ENCODE peak calls at places on chromosomes 7 and 10, in six cellular contexts. K is AG04449, V is cardiac fibroblast, F is IMR-90, Y is heart left ventricle, B is AG10803. L is an unnamed sample.

GRCh38 chr7:92926697-92927044 is 90.3 kb upstream of the CDK6 start:
- DNase-seq in F (no peak), B (no peak), V (no peak), Y (no peak), K (no peak), L (no peak)

GRCh38 chr10:100612601-100613595 is 77.2 kb downstream of the HIF1AN start:
- DNase-seq in B (no peak), Y (no peak), V (no peak), F (no peak), K (no peak), L (no peak)

GRCh38 chr7:90298145-90299038 is 22.7 kb downstream of the FAM237B start:
- DNase-seq in V (peak), F (peak), Y (no peak), B (peak), K (no peak), L (no peak)

GRCh38 chr7:12389089-12389700 is 14.5 kb downstream of the VWDE start:
- DNase-seq in Y (no peak), V (peak), K (peak), B (peak), F (peak), L (no peak)

GRCh38 chr7:100015232-100016208 is at the start of gene ZKSCAN1:
- DNase-seq in B (peak), Y (peak), V (peak), K (peak), F (peak), L (peak)

GRCh38 chr7:41886906-41887311 is 184.0 kb upstream of the INHBA start:
- DNase-seq in B (peak), Y (no peak), V (peak), F (peak), K (peak), L (no peak)

GRCh38 chr10:119250641-119251314 is 43.4 kb downstream of the GRK5 start:
- DNase-seq in Y (no peak), K (peak), F (peak), B (peak), V (peak), L (no peak)

GRCh38 chr7:73738220-73738611 is 386 bp downstream of the ABHD11 start:
- DNase-seq in V (peak), F (peak), B (peak), K (no peak), Y (peak), L (no peak)

GRCh38 chr10:113866551-113867394 is 12.3 kb downstream of the NHLRC2 start:
- DNase-seq in F (no peak), B (no peak), K (no peak), Y (no peak), V (no peak), L (no peak)

GRCh38 chr10:10677479-10677878 is 340.2 kb upstream of the CELF2 start:
- DNase-seq in B (peak), K (no peak), Y (peak), F (peak), V (peak), L (peak)

GRCh38 chr10:42491801-42492200 is 146.6 kb downstream of the ZNF33B start:
- DNase-seq in Y (no peak), F (no peak), B (no peak), K (no peak), V (no peak), L (no peak)

GRCh38 chr7:87463982-87464381 is 11.5 kb downstream of the ABCB4 start:
- DNase-seq in Y (no peak), B (no peak), V (no peak), F (no peak), K (no peak), L (no peak)

GRCh38 chr10:62268027-62268398 is 631 bp downstream of the RTKN2 start:
- DNase-seq in K (no peak), B (no peak), Y (no peak), F (no peak), V (no peak), L (no peak)

GRCh38 chr7:148624735-148625134 is 34.2 kb downstream of the C7orf33 start:
- DNase-seq in F (no peak), V (peak), Y (no peak), K (no peak), B (no peak), L (no peak)

GRCh38 chr10:1255166-1255565 is 199.0 kb downstream of the WDR37 start:
- DNase-seq in B (no peak), V (peak), K (no peak), Y (no peak), F (no peak), L (no peak)

GRCh38 chr10:1255600-1255999 is 199.4 kb downstream of the WDR37 start:
- DNase-seq in V (no peak), F (no peak), B (no peak), Y (no peak), K (no peak), L (no peak)

GRCh38 chr10:1249142-1249541 is 193.0 kb downstream of the WDR37 start:
- DNase-seq in Y (no peak), V (no peak), K (no peak), F (no peak), B (no peak), L (no peak)

GRCh38 chr10:1253476-1254353 is 197.5 kb downstream of the WDR37 start:
- DNase-seq in B (no peak), Y (no peak), K (no peak), V (no peak), F (no peak), L (no peak)

GRCh38 chr10:1251769-1252168 is 195.6 kb downstream of the WDR37 start:
- DNase-seq in F (no peak), K (no peak), V (no peak), B (no peak), Y (no peak), L (no peak)
- H3K4me3 ChIP-seq in F (no peak), K (no peak), V (no peak), B (no peak), Y (no peak), L (no peak)

GRCh38 chr7:36085096-36085495 is 68.0 kb upstream of the EEPD1 start:
- DNase-seq in Y (no peak), B (no peak), F (no peak), K (no peak), V (no peak), L (no peak)

GRCh38 chr7:36082910-36083309 is 70.1 kb upstream of the EEPD1 start:
- DNase-seq in Y (no peak), F (no peak), B (no peak), V (no peak), K (no peak), L (no peak)

GRCh38 chr7:36086571-36086970 is 66.5 kb upstream of the EEPD1 start:
- DNase-seq in K (no peak), B (no peak), Y (no peak), V (no peak), F (no peak), L (no peak)

GRCh38 chr7:36083626-36084380 is 69.3 kb upstream of the EEPD1 start:
- DNase-seq in Y (no peak), K (no peak), F (no peak), B (no peak), V (no peak), L (no peak)

GRCh38 chr7:36084485-36085091 is 68.5 kb upstream of the EEPD1 start:
- DNase-seq in Y (no peak), B (peak), F (peak), K (no peak), V (peak), L (peak)
- TF ChIP-seq CTCF in Y (no peak), B (peak), F (peak), K (peak), V (peak), L (peak)

GRCh38 chr7:97735075-97735474 is 3.2 kb downstream of the TAC1 start:
- DNase-seq in F (no peak), Y (no peak), V (no peak), K (no peak), B (no peak), L (no peak)

GRCh38 chr7:97733276-97734206 is 1.7 kb downstream of the TAC1 start:
- DNase-seq in F (no peak), K (no peak), B (no peak), Y (peak), V (no peak), L (no peak)

GRCh38 chr7:97734255-97734654 is 2.4 kb downstream of the TAC1 start:
- DNase-seq in F (no peak), B (no peak), K (no peak), V (no peak), Y (no peak), L (no peak)

GRCh38 chr7:97732567-97733275 is 835 bp downstream of the TAC1 start:
- DNase-seq in F (no peak), V (no peak), K (no peak), B (no peak), Y (no peak), L (no peak)

DNA sequence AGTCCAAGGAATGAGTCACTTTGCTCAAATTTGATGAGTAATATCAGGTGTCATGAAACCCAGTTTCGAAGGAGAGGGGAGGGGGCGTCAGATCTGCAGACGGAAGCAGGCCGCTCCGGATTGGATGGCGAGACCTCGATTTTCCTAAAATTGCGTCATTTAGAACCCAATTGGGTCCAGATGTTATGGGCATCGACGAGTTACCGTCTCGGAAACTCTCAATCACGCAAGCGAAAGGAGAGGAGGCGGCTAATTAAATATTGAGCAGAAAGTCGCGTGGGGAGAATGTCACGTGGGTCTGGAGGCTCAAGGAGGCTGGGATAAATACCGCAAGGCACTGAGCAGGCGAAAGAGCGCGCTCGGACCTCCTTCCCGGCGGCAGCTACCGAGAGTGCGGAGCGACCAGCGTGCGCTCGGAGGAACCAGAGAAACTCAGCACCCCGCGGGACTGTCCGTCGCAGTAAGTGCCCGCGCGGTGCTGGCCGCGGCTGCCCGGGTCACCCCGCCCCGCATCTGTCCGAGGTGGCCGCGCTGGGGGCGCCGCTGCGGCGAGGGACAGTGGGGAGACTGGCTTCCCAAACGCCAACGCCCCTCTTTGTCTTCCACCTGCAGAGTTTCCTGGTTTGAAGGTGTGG is at the start of gene TAC1:
- DNase-seq in K (no peak), Y (no peak), F (no peak), B (peak), V (peak), L (no peak)
- H3K4me3 ChIP-seq in K (no peak), Y (peak), F (no peak), B (peak), V (peak), L (peak)

DNA sequence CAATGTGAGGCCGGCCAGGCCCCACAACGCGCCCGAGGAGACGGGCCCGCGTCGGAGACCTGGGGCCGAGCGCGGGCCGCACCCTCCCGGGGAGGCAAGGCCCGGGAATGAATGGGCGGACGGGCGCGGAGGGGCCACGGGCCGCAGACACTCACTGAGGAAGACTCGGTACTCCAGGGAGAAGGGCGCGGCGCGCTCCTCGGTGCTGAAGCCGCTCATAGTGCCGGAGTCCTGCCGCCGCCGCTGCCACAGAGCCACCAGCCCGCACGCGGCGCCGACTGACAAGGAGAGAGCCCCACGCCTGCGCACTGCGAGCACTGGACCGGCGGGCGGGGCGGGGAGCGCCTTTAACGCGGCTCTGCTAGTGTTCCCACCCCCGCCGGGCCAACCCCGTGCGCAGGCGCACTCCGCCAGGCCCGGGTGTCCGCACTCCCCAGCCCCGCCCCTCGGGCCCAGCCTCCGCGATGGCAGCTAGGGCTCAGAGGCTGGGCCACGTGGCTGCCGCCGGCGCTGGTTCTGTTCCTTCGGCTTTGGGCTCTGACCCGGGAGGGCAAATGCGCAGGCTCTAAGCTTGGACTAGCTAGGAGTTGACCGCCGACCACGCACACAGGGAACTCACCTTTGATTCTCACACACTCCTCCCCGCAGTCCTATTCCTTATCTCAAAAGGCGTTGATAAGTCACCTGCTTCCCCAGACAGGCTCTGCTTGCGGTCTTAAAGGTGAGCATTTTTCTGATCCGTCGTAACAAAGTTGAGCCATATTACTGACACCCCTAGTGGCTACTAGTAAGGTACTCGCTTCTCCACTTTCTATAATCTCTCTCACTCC is at the start of gene PPA1:
- DNase-seq in F (peak), V (peak), K (peak), Y (peak), B (peak), L (peak)
- TF ChIP-seq CTCF in F (peak), V (peak), K (peak), Y (no peak), B (peak), L (peak)

DNA sequence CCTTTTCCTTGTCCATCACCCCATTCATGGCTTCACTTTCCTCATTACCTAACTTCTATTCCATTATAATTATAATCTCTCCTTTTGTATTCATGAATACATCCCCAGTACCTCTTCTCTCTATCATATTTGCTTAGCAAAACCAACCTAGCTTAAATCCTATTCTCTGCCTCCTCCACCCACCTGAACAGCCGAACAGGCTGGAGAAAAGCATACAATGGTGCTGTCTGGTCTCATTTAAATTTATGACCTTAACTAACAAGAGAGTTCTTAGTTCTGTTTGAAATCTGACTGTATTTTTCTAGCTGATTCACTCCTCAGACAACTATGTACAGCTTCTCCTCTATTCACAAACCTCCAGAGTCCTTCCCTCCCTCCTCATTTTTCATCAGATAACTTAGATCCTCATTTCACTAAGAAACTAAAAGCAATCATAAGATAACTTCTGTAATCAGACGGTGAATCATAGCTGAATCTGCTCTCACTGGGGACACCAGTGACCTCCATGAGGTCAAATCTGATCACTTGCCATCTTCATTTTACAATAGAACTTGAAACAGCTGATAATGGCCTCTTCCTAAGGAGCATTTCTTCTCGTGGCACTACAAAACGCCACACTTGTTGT is 233.9 kb upstream of the AOAH start:
- DNase-seq in K (no peak), V (no peak), F (no peak), B (no peak), Y (no peak), L (no peak)
- H3K4me3 ChIP-seq in K (no peak), V (no peak), F (no peak), B (no peak), Y (no peak), L (no peak)